ENCODE peak calls at places on chromosomes 11 and 22, in seven cellular contexts. S, E, I, F, T, C and V are unnamed samples.

GRCh38 chr11:30333405-30333804 is 10.5 kb downstream of the ARL14EP start:
- DNase-seq in S (no peak), E (no peak), I (no peak), F (no peak), T (no peak), C (no peak), V (no peak)

GRCh38 chr11:64971421-64972233 is at the start of gene MAJIN:
- DNase-seq in S (no peak), E (peak; percentile 93), I (no peak), F (no peak), T (peak; percentile 84), C (peak; percentile 43), V (no peak)

GRCh38 chr11:7516488-7516887 is 2.7 kb downstream of the PPFIBP2 start:
- DNase-seq in S (no peak), E (no peak), I (no peak), F (no peak), T (no peak), C (no peak), V (no peak)

GRCh38 chr11:115104851-115105453 is 399.3 kb downstream of the CADM1 start:
- DNase-seq in S (no peak), E (no peak), I (no peak), F (no peak), T (no peak), C (no peak), V (no peak)

GRCh38 chr22:46439576-46440465 is 97.6 kb downstream of the CELSR1 start:
- DNase-seq in S (no peak), E (no peak), I (no peak), F (no peak), T (no peak), C (no peak), V (no peak)

GRCh38 chr11:1178201-1178885 is 20.6 kb downstream of the MUC5AC start:
- DNase-seq in S (no peak), E (no peak), I (no peak), F (no peak), T (no peak), C (no peak), V (no peak)

GRCh38 chr22:36850016-36850415 is 10.8 kb upstream of the NCF4 start:
- DNase-seq in S (no peak), E (no peak), I (no peak), F (no peak), T (no peak), C (no peak), V (no peak)

GRCh38 chr11:115489466-115489865 is 14.7 kb downstream of the CADM1 start:
- DNase-seq in S (no peak), E (no peak), I (no peak), F (no peak), T (no peak), C (no peak), V (no peak)

GRCh38 chr22:40982482-40983385 is 31.6 kb downstream of the RBX1 start:
- DNase-seq in S (no peak), E (no peak), I (no peak), F (no peak), T (no peak), C (no peak), V (no peak)

GRCh38 chr11:12397953-12398352 is 20.6 kb downstream of the PARVA start:
- DNase-seq in S (peak; percentile 87), E (no peak), I (peak; percentile 55), F (peak; percentile 81), T (no peak), C (no peak), V (no peak)

GRCh38 chr22:44530106-44530505 is 32.1 kb upstream of the RTL6 start:
- DNase-seq in S (no peak), E (no peak), I (no peak), F (no peak), T (no peak), C (no peak), V (no peak)

GRCh38 chr22:35330258-35330861 is 30.7 kb downstream of the TOM1 start:
- DNase-seq in S (no peak), E (peak; percentile 19), I (peak; percentile 61), F (no peak), T (peak; percentile 29), C (no peak), V (no peak)

GRCh38 chr11:130480721-130481140 is 32.3 kb downstream of the ADAMTS15 start:
- DNase-seq in S (no peak), E (no peak), I (no peak), F (no peak), T (no peak), C (no peak), V (no peak)

GRCh38 chr11:32939046-32939445 is 46.4 kb downstream of the QSER1 start:
- DNase-seq in S (no peak), E (no peak), I (no peak), F (no peak), T (no peak), C (no peak), V (no peak)

GRCh38 chr11:74257934-74258553 is 53.4 kb downstream of the P4HA3 start:
- DNase-seq in S (no peak), E (no peak), I (peak; percentile 78), F (no peak), T (no peak), C (no peak), V (no peak)

GRCh38 chr22:48405741-48406140 is 1421.9 kb downstream of the BRD1 start:
- DNase-seq in S (no peak), E (no peak), I (no peak), F (no peak), T (no peak), C (no peak), V (no peak)

GRCh38 chr22:25148149-25148691 is 51.4 kb upstream of the CRYBB3 start:
- DNase-seq in S (no peak), E (no peak), I (no peak), F (no peak), T (no peak), C (no peak), V (no peak)

GRCh38 chr11:565921-566509 is 5.2 kb downstream of the RASSF7 start:
- DNase-seq in S (no peak), E (no peak), I (no peak), F (no peak), T (no peak), C (no peak), V (no peak)

GRCh38 chr22:27952779-27953178 is 33.7 kb upstream of the PITPNB start:
- DNase-seq in S (no peak), E (no peak), I (peak; percentile 10), F (no peak), T (no peak), C (no peak), V (no peak)

GRCh38 chr11:130070829-130071205 is 1.1 kb downstream of the APLP2 start:
- DNase-seq in S (no peak), E (no peak), I (no peak), F (no peak), T (no peak), C (no peak), V (no peak)

GRCh38 chr11:126148317-126148716 is 63.1 kb downstream of the RPUSD4 start:
- DNase-seq in S (no peak), E (no peak), I (no peak), F (no peak), T (no peak), C (no peak), V (no peak)

GRCh38 chr11:11577246-11577855 is 44.5 kb downstream of the GALNT18 start:
- DNase-seq in S (no peak), E (no peak), I (no peak), F (peak; percentile 67), T (no peak), C (no peak), V (no peak)

GRCh38 chr11:68970921-68971636 is 9.7 kb downstream of the MRGPRD start:
- DNase-seq in S (no peak), E (no peak), I (no peak), F (no peak), T (no peak), C (no peak), V (no peak)

GRCh38 chr11:7573193-7573557 is 59.4 kb downstream of the PPFIBP2 start:
- DNase-seq in S (no peak), E (no peak), I (no peak), F (no peak), T (no peak), C (no peak), V (no peak)

GRCh38 chr11:86726118-86726748 is 53.8 kb upstream of the ME3 start:
- DNase-seq in S (no peak), E (no peak), I (no peak), F (no peak), T (no peak), C (no peak), V (peak; percentile 65)

GRCh38 chr11:128848815-128849455 is 18.2 kb downstream of the KCNJ1 start:
- DNase-seq in S (no peak), E (peak; percentile 70), I (no peak), F (peak; percentile 57), T (peak; percentile 52), C (no peak), V (peak; percentile 6)

GRCh38 chr11:125514336-125515101 is 18.5 kb upstream of the FEZ1 start:
- DNase-seq in S (no peak), E (no peak), I (peak; percentile 40), F (no peak), T (peak; percentile 30), C (no peak), V (no peak)

GRCh38 chr11:13831707-13832106 is 130.8 kb upstream of the SPON1 start:
- DNase-seq in S (no peak), E (no peak), I (no peak), F (no peak), T (no peak), C (no peak), V (no peak)

GRCh38 chr22:46614070-46614931 is 5.9 kb upstream of the GRAMD4 start:
- DNase-seq in S (no peak), E (peak; percentile 62), I (no peak), F (no peak), T (peak; percentile 58), C (no peak), V (no peak)

GRCh38 chr22:24594569-24595120 is 1.8 kb upstream of the LRRC75B start:
- DNase-seq in S (no peak), E (no peak), I (no peak), F (no peak), T (no peak), C (no peak), V (no peak)

GRCh38 chr11:130180491-130180890 is 20.9 kb downstream of the ST14 start:
- DNase-seq in S (no peak), E (no peak), I (peak; percentile 46), F (no peak), T (no peak), C (no peak), V (peak; percentile 19)

GRCh38 chr11:75240381-75241035 is at the start of gene TPBGL:
- DNase-seq in S (no peak), E (no peak), I (no peak), F (no peak), T (peak; percentile 31), C (no peak), V (no peak)

GRCh38 chr22:36954251-36955014 is 41.0 kb downstream of the CSF2RB start:
- DNase-seq in S (no peak), E (no peak), I (no peak), F (no peak), T (peak; percentile 12), C (no peak), V (no peak)

GRCh38 chr11:69088676-69089146 is 40.0 kb downstream of the TPCN2 start:
- DNase-seq in S (peak; percentile 40), E (peak; percentile 36), I (no peak), F (peak; percentile 91), T (peak; percentile 42), C (peak; percentile 70), V (peak; percentile 31)

GRCh38 chr11:103624708-103625623 is 411.5 kb upstream of the DDI1 start:
- DNase-seq in S (peak; percentile 49), E (no peak), I (peak; percentile 77), F (peak; percentile 12), T (no peak), C (no peak), V (no peak)

GRCh38 chr11:796565-797299 is 1.3 kb downstream of the SLC25A22 start:
- DNase-seq in S (no peak), E (no peak), I (no peak), F (no peak), T (no peak), C (no peak), V (no peak)

GRCh38 chr11:70419307-70420007 is 21.1 kb downstream of the CTTN start:
- DNase-seq in S (no peak), E (no peak), I (no peak), F (no peak), T (no peak), C (no peak), V (no peak)